ENCODE peak calls at places on chromosome 11, in ten cellular contexts. Y is A549, X is spleen, N is body of pancreas, F is tibial nerve, I is transverse colon, L is Peyer's patch, G is IMR-90, S is esophagus squamous epithelium, C is ovary. K is an unnamed sample.

GRCh38 chr11:115505165-115505564 is 950 bp upstream of the CADM1 start:
- DNase-seq in Y (no peak), X (no peak), N (no peak), F (no peak), I (no peak), L (no peak), G (no peak), S (no peak), C (peak), K (no peak)

GRCh38 chr11:69704508-69705245 is 855 bp upstream of the FGF19 start:
- DNase-seq in Y (peak), X (peak), N (no peak), F (no peak), I (no peak), L (no peak), G (no peak), S (no peak), C (no peak), K (no peak)

GRCh38 chr11:73401217-73401923 is 25.2 kb downstream of the RELT start:
- DNase-seq in Y (no peak), X (no peak), N (no peak), F (no peak), I (no peak), L (no peak), G (no peak), S (no peak), C (no peak), K (no peak)

GRCh38 chr11:43486141-43486540 is 127.4 kb downstream of the TTC17 start:
- DNase-seq in Y (no peak), X (no peak), N (no peak), F (no peak), I (no peak), L (no peak), G (peak), S (no peak), C (no peak), K (no peak)

GRCh38 chr11:122755409-122755808 is 82.9 kb upstream of the CRTAM start:
- DNase-seq in Y (no peak), X (no peak), N (no peak), F (no peak), I (no peak), L (no peak), G (no peak), S (no peak), C (no peak), K (no peak)

GRCh38 chr11:126647735-126648134 is 292.2 kb downstream of the ST3GAL4 start:
- DNase-seq in Y (peak), X (no peak), N (no peak), F (no peak), I (no peak), L (no peak), G (peak), S (no peak), C (no peak), K (no peak)

GRCh38 chr11:47376543-47377371 is 1.6 kb downstream of the SPI1 start:
- DNase-seq in Y (no peak), X (peak), N (no peak), F (peak), I (peak), L (peak), G (no peak), S (no peak), C (no peak), K (no peak)

GRCh38 chr11:69655479-69656394 is 14.8 kb downstream of the CCND1 start:
- DNase-seq in Y (no peak), X (peak), N (no peak), F (no peak), I (no peak), L (no peak), G (peak), S (no peak), C (no peak), K (peak)

GRCh38 chr11:30131535-30131934 is 99.3 kb upstream of the FSHB start:
- DNase-seq in Y (no peak), X (no peak), N (peak), F (peak), I (no peak), L (no peak), G (no peak), S (no peak), C (no peak), K (no peak)

GRCh38 chr11:44711113-44711512 is 15.6 kb upstream of the TSPAN18 start:
- DNase-seq in Y (no peak), X (no peak), N (no peak), F (no peak), I (no peak), L (no peak), G (no peak), S (no peak), C (no peak), K (no peak)

DNA sequence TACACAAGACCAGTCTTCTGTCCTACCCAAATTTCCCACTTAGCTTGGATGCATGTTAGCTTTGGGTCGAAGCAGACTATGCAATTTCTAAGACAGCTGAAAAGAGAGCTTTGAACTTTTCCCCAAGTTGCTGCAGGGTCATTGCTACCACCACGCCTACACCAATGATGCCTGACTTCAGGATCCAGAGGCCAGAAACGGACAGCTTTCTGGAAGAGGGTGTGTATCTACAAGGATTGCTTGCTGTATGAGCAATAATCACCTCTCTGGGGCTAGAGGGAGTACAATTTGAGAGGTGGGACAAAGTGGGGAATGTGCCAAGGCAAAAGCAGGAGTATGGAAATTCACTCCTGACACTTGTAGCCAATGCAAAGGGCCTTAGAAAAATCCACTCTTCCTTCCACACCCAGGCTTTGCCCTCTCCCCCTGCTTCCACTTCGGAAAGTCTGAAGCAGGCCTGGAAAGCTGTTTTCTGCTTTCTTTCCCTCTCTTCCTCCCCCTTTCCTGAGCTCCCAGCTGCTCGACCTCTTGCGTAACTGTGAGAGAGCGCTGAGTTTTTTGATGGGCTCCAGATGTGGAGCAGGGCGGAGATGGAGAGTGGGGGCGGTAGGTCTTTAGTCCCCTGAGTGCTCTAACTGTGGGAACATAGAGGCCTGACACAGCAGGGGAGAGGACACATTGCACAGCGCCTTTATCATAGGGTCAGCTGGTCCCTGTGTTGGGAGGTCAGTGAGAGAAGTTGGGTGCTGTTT is 2.1 kb upstream of the PHLDB1 start:
- DNase-seq in Y (no peak), X (peak), N (peak), F (peak), I (peak), L (peak), G (peak), S (no peak), C (peak), K (peak)
- H3K27ac ChIP-seq in Y (peak), X (peak), N (peak), F (peak), I (peak), L (peak), G (peak), S (peak), C (peak), K (peak)

GRCh38 chr11:102936864-102937509 is 18.5 kb downstream of the MMP13 start:
- DNase-seq in Y (no peak), X (no peak), N (no peak), F (no peak), I (no peak), L (no peak), G (no peak), S (no peak), C (no peak), K (no peak)

GRCh38 chr11:102946237-102946636 is 9.3 kb downstream of the MMP13 start:
- DNase-seq in Y (no peak), X (no peak), N (no peak), F (no peak), I (no peak), L (no peak), G (no peak), S (no peak), C (no peak), K (no peak)

GRCh38 chr11:102935514-102935913 is 20.0 kb downstream of the MMP13 start:
- DNase-seq in Y (no peak), X (no peak), N (no peak), F (no peak), I (no peak), L (no peak), G (no peak), S (no peak), C (no peak), K (no peak)

GRCh38 chr11:102940714-102941588 is 14.6 kb downstream of the MMP13 start:
- DNase-seq in Y (peak), X (no peak), N (peak), F (peak), I (peak), L (no peak), G (peak), S (no peak), C (no peak), K (no peak)
- TF ChIP-seq POLR2A in Y (no peak), X (no peak), N (no peak), F (no peak), I (no peak), L (no peak), G (no peak), S (no peak), C (no peak), K (no peak)

DNA sequence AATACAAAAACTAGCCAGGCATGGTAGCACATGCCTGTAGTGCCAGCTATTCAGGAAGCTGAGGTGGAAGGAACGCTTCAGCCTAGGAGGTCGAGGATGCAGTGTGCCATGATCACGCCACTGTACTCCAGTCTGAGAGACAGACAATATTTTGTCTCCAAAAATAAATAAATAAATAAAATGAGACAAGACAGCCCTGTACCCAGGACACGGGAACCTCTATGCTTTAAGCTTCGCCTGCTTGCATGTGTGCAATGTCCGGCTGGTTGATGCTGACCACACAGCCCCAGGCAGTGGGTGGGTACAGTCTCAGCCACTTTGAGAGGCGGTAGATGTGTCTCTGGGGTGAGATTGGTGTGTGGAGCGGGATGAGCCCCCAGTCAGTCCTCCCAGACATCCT is 52.0 kb upstream of the MPEG1 start:
- DNase-seq in Y (no peak), X (no peak), N (no peak), F (no peak), I (no peak), L (no peak), G (no peak), S (no peak), C (no peak), K (no peak)
- H3K27ac ChIP-seq in Y (no peak), X (no peak), N (no peak), F (no peak), I (no peak), L (no peak), G (no peak), S (no peak), C (no peak), K (no peak)

GRCh38 chr11:102343789-102344188 is 3.2 kb upstream of the BIRC2 start:
- DNase-seq in Y (no peak), X (no peak), N (no peak), F (no peak), I (no peak), L (no peak), G (peak), S (no peak), C (no peak), K (no peak)

GRCh38 chr11:102346456-102346747 is 612 bp upstream of the BIRC2 start:
- DNase-seq in Y (no peak), X (no peak), N (no peak), F (no peak), I (no peak), L (no peak), G (peak), S (no peak), C (no peak), K (no peak)

GRCh38 chr11:102347526-102348331 is 715 bp downstream of the BIRC2 start:
- DNase-seq in Y (peak), X (no peak), N (peak), F (peak), I (peak), L (no peak), G (peak), S (no peak), C (no peak), K (no peak)

GRCh38 chr11:102346748-102347525 is at the start of gene BIRC2:
- DNase-seq in Y (peak), X (peak), N (peak), F (peak), I (peak), L (peak), G (peak), S (peak), C (peak), K (peak)

DNA sequence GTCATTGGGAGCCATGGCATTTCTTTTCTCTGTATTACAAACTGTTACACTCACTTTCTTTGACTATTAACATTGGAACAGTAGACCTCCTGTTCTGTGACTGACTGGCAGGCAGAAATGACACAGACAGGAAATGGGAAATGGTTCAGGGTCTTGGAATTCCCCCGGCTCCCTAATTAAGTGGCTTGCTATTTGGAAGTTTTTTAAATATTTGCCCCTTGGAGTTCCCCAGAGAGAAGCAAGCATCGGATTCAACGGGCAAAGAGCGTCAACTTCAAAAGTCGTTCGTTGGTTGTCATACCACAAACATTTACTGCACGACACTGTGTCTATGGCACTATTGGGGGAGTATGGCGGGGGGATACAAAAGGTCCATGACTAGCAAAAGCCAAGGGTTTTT is 1.1 kb upstream of the BIRC2 start:
- DNase-seq in Y (peak), X (no peak), N (no peak), F (no peak), I (no peak), L (no peak), G (peak), S (no peak), C (no peak), K (no peak)
- TF ChIP-seq POLR2A in Y (no peak), X (no peak), N (no peak), F (no peak), I (no peak), L (no peak), G (peak), S (no peak), C (no peak), K (no peak)

GRCh38 chr11:10293423-10294288 is at the start of gene SBF2:
- DNase-seq in Y (peak), X (peak), N (peak), F (peak), I (peak), L (peak), G (peak), S (peak), C (peak), K (peak)
- H3K27ac ChIP-seq in Y (peak), X (peak), N (peak), F (peak), I (peak), L (peak), G (peak), S (peak), C (peak), K (peak)

DNA sequence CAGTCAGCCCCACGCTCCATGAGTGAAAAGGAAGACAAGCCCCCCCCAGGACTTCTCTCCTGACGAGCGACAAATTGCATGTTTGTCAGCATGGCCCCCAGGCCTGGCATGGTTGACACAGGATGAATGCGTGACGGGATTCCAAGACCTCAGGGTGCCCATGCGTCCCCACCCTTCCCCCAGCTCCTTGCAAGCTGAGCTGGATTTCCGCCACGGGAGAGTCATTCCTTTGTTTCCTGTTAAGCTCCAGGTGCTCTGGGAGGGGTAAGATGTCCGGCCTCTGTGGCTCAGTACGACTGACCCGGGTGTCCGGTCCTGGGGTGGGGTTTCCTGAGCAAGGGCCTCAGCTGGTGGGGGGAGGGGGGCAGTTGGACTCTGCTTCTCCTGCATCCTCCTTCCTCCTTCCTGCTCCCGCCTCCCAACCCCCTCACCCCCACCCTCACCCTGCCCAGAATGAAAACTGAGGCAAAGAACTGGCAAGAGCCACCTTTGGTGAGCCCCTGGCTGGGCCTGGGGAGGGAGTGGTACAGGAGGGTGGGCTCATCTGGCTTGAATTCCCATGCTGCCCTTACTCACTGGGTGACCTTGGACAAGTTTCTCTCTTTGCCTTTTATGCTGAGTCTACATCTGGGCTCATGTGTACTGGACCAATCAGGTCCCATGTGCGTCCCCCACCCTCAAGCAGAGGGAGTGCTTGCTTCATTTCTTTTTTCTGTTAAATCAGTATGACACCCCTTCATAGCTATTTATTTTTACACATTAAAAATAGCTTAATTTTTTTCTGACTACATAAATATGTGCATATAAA is 2.5 kb downstream of the CDC42EP2 start:
- DNase-seq in Y (peak), X (no peak), N (peak), F (peak), I (peak), L (no peak), G (peak), S (no peak), C (peak), K (peak)
- TF ChIP-seq POLR2A in Y (no peak), X (no peak), N (no peak), F (no peak), I (no peak), L (no peak), G (peak), S (no peak), C (peak), K (no peak)

DNA sequence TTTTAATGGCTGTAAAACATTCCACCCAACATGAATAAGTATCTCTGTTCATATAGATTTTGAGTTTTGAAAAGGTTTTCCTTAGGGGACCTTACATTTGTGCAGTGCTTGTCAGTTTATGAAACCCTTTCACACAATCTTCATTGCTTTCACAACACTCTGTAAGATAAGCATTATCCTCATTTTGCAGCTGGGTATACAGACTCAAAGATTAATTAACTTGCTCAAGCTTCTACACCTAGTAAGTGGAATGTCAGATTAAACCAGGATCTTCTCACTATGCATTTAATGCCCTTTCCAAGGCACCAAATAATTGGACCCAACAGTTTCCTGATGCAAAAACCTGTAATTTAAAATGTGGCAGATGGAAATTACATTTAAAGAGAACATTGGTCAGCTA is 11.6 kb upstream of the GAB2 start:
- DNase-seq in Y (no peak), X (no peak), N (no peak), F (no peak), I (no peak), L (no peak), G (no peak), S (no peak), C (no peak), K (no peak)
- H3K27ac ChIP-seq in Y (no peak), X (peak), N (no peak), F (no peak), I (no peak), L (peak), G (no peak), S (no peak), C (no peak), K (no peak)

GRCh38 chr11:63768232-63769043 is at the start of gene ZFTA:
- DNase-seq in Y (peak), X (peak), N (peak), F (no peak), I (peak), L (peak), G (peak), S (no peak), C (peak), K (peak)
- TF ChIP-seq POLR2A in Y (no peak), X (no peak), N (no peak), F (no peak), I (no peak), L (no peak), G (no peak), S (no peak), C (no peak), K (no peak)

GRCh38 chr11:62104816-62105610 is 18.8 kb upstream of the INCENP start:
- DNase-seq in Y (no peak), X (no peak), N (peak), F (peak), I (no peak), L (no peak), G (peak), S (no peak), C (peak), K (no peak)

GRCh38 chr11:62108017-62108750 is 15.6 kb upstream of the INCENP start:
- DNase-seq in Y (peak), X (no peak), N (peak), F (peak), I (no peak), L (no peak), G (peak), S (no peak), C (no peak), K (no peak)

GRCh38 chr11:62104001-62104400 is 19.8 kb upstream of the INCENP start:
- DNase-seq in Y (no peak), X (no peak), N (no peak), F (no peak), I (no peak), L (no peak), G (no peak), S (no peak), C (no peak), K (no peak)

GRCh38 chr11:62105611-62106245 is 18.1 kb upstream of the INCENP start:
- DNase-seq in Y (no peak), X (no peak), N (no peak), F (no peak), I (no peak), L (no peak), G (peak), S (no peak), C (no peak), K (no peak)

DNA sequence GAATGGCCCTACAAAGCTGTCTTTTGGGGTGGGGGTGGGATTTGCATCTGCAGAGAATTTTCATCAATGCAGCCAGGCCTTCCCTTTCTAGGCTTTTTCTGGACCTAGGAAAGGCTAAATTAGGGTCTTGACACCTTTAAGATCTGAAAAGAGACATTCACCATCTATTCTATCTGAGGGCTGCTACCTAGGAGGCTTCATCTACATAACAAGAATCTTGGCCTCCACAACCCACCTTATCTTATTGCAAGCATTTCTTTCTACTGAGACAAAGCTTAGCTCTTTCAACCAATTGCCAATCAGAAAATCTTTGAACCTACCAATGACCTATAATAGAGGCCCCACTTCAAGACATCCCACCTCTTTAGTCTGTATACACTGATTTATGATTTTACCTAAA is 20.7 kb upstream of the INCENP start:
- DNase-seq in Y (no peak), X (no peak), N (no peak), F (no peak), I (no peak), L (no peak), G (no peak), S (no peak), C (no peak), K (no peak)
- H3K27ac ChIP-seq in Y (no peak), X (no peak), N (no peak), F (peak), I (peak), L (no peak), G (no peak), S (peak), C (peak), K (no peak)